ENCODE peak calls at places on chromosomes 1 and 21, in nine cellular contexts. One of them, this sample, is unnamed.

GRCh38 chr1:157490337-157491165 is 61.8 kb downstream of the FCRL5 start:
- DNase-seq in left cardiac atrium: peak
- DNase-seq in RPMI8226: peak
- DNase-seq in stimulated activated naive CD8-positive, alpha-beta T cell treated with anti-CD3 and anti-CD28 coated beads, Interleukin-15, Interleukin-2, amounts not matched to agents 100 U/mL and 50 U/mL, for 24 hours: peak
- DNase-seq in NCI-H1417: peak
- DNase-seq in BE2C: peak
- DNase-seq in dermis microvascular lymphatic vessel endothelial cell: peak
- DNase-seq in HL-60: no peak
- DNase-seq in stomach: peak
- DNase-seq in this sample: peak

GRCh38 chr1:100461222-100461621 is 76.7 kb upstream of the GPR88 start:
- DNase-seq in HL-60: no peak
- DNase-seq in BE2C: peak
- DNase-seq in RPMI8226: no peak
- DNase-seq in NCI-H1417: peak
- DNase-seq in stimulated activated naive CD8-positive, alpha-beta T cell treated with anti-CD3 and anti-CD28 coated beads, Interleukin-15, Interleukin-2, amounts not matched to agents 100 U/mL and 50 U/mL, for 24 hours: no peak
- DNase-seq in stomach: no peak
- DNase-seq in dermis microvascular lymphatic vessel endothelial cell: no peak
- DNase-seq in left cardiac atrium: no peak
- DNase-seq in this sample: no peak

GRCh38 chr1:1924378-1924777 is 5.3 kb upstream of the TMEM52 start:
- DNase-seq in RPMI8226: peak
- DNase-seq in stimulated activated naive CD8-positive, alpha-beta T cell treated with anti-CD3 and anti-CD28 coated beads, Interleukin-15, Interleukin-2, amounts not matched to agents 100 U/mL and 50 U/mL, for 24 hours: no peak
- DNase-seq in stomach: no peak
- DNase-seq in BE2C: no peak
- DNase-seq in HL-60: no peak
- DNase-seq in dermis microvascular lymphatic vessel endothelial cell: no peak
- DNase-seq in NCI-H1417: peak
- DNase-seq in left cardiac atrium: no peak
- DNase-seq in this sample: no peak

GRCh38 chr1:181015258-181015630 is 7.4 kb downstream of the STX6 start:
- DNase-seq in left cardiac atrium: no peak
- DNase-seq in stimulated activated naive CD8-positive, alpha-beta T cell treated with anti-CD3 and anti-CD28 coated beads, Interleukin-15, Interleukin-2, amounts not matched to agents 100 U/mL and 50 U/mL, for 24 hours: no peak
- DNase-seq in HL-60: peak
- DNase-seq in NCI-H1417: no peak
- DNase-seq in dermis microvascular lymphatic vessel endothelial cell: no peak
- DNase-seq in BE2C: no peak
- DNase-seq in stomach: no peak
- DNase-seq in RPMI8226: no peak
- DNase-seq in this sample: no peak

GRCh38 chr1:214280386-214281029 is 451 bp upstream of the SMYD2 start:
- DNase-seq in dermis microvascular lymphatic vessel endothelial cell: peak
- DNase-seq in stimulated activated naive CD8-positive, alpha-beta T cell treated with anti-CD3 and anti-CD28 coated beads, Interleukin-15, Interleukin-2, amounts not matched to agents 100 U/mL and 50 U/mL, for 24 hours: peak
- DNase-seq in stomach: peak
- DNase-seq in RPMI8226: peak
- DNase-seq in NCI-H1417: peak
- DNase-seq in HL-60: peak
- DNase-seq in BE2C: no peak
- DNase-seq in left cardiac atrium: peak
- DNase-seq in this sample: no peak

GRCh38 chr1:227766015-227766634 is 30.9 kb downstream of the SNAP47 start:
- DNase-seq in stomach: peak
- DNase-seq in HL-60: peak
- DNase-seq in stimulated activated naive CD8-positive, alpha-beta T cell treated with anti-CD3 and anti-CD28 coated beads, Interleukin-15, Interleukin-2, amounts not matched to agents 100 U/mL and 50 U/mL, for 24 hours: peak
- DNase-seq in NCI-H1417: peak
- DNase-seq in RPMI8226: no peak
- DNase-seq in BE2C: no peak
- DNase-seq in left cardiac atrium: no peak
- DNase-seq in dermis microvascular lymphatic vessel endothelial cell: no peak
- DNase-seq in this sample: peak

GRCh38 chr21:44870748-44871495 is 2.6 kb downstream of the PTTG1IP start:
- DNase-seq in BE2C: no peak
- DNase-seq in left cardiac atrium: peak
- DNase-seq in stomach: peak
- DNase-seq in HL-60: no peak
- DNase-seq in RPMI8226: no peak
- DNase-seq in dermis microvascular lymphatic vessel endothelial cell: peak
- DNase-seq in stimulated activated naive CD8-positive, alpha-beta T cell treated with anti-CD3 and anti-CD28 coated beads, Interleukin-15, Interleukin-2, amounts not matched to agents 100 U/mL and 50 U/mL, for 24 hours: no peak
- DNase-seq in NCI-H1417: no peak
- DNase-seq in this sample: no peak

GRCh38 chr1:70504176-70504820 is 93.2 kb downstream of the CTH start:
- DNase-seq in BE2C: peak
- DNase-seq in RPMI8226: no peak
- DNase-seq in NCI-H1417: no peak
- DNase-seq in stomach: no peak
- DNase-seq in left cardiac atrium: no peak
- DNase-seq in stimulated activated naive CD8-positive, alpha-beta T cell treated with anti-CD3 and anti-CD28 coated beads, Interleukin-15, Interleukin-2, amounts not matched to agents 100 U/mL and 50 U/mL, for 24 hours: no peak
- DNase-seq in HL-60: no peak
- DNase-seq in dermis microvascular lymphatic vessel endothelial cell: no peak
- DNase-seq in this sample: no peak

GRCh38 chr21:35011681-35012080 is 37.4 kb downstream of the RUNX1 start:
- DNase-seq in stimulated activated naive CD8-positive, alpha-beta T cell treated with anti-CD3 and anti-CD28 coated beads, Interleukin-15, Interleukin-2, amounts not matched to agents 100 U/mL and 50 U/mL, for 24 hours: no peak
- DNase-seq in dermis microvascular lymphatic vessel endothelial cell: no peak
- DNase-seq in HL-60: no peak
- DNase-seq in NCI-H1417: no peak
- DNase-seq in RPMI8226: no peak
- DNase-seq in left cardiac atrium: no peak
- DNase-seq in stomach: no peak
- DNase-seq in BE2C: no peak
- DNase-seq in this sample: no peak

GRCh38 chr1:19477284-19478240 is 7.8 kb downstream of the CAPZB start:
- DNase-seq in stimulated activated naive CD8-positive, alpha-beta T cell treated with anti-CD3 and anti-CD28 coated beads, Interleukin-15, Interleukin-2, amounts not matched to agents 100 U/mL and 50 U/mL, for 24 hours: peak
- DNase-seq in HL-60: no peak
- DNase-seq in stomach: no peak
- DNase-seq in RPMI8226: no peak
- DNase-seq in NCI-H1417: no peak
- DNase-seq in BE2C: no peak
- DNase-seq in left cardiac atrium: peak
- DNase-seq in dermis microvascular lymphatic vessel endothelial cell: peak
- DNase-seq in this sample: peak

GRCh38 chr1:240658312-240658975 is 46.5 kb upstream of the GREM2 start:
- DNase-seq in HL-60: no peak
- DNase-seq in stimulated activated naive CD8-positive, alpha-beta T cell treated with anti-CD3 and anti-CD28 coated beads, Interleukin-15, Interleukin-2, amounts not matched to agents 100 U/mL and 50 U/mL, for 24 hours: no peak
- DNase-seq in stomach: no peak
- DNase-seq in RPMI8226: no peak
- DNase-seq in left cardiac atrium: no peak
- DNase-seq in NCI-H1417: no peak
- DNase-seq in dermis microvascular lymphatic vessel endothelial cell: no peak
- DNase-seq in BE2C: no peak
- DNase-seq in this sample: no peak

GRCh38 chr1:228309548-228310067 is 97.0 kb downstream of the TRIM11 start:
- DNase-seq in HL-60: no peak
- DNase-seq in stomach: peak
- DNase-seq in dermis microvascular lymphatic vessel endothelial cell: no peak
- DNase-seq in BE2C: no peak
- DNase-seq in stimulated activated naive CD8-positive, alpha-beta T cell treated with anti-CD3 and anti-CD28 coated beads, Interleukin-15, Interleukin-2, amounts not matched to agents 100 U/mL and 50 U/mL, for 24 hours: no peak
- DNase-seq in RPMI8226: no peak
- DNase-seq in left cardiac atrium: no peak
- DNase-seq in NCI-H1417: no peak
- DNase-seq in this sample: peak

GRCh38 chr1:31801450-31801849 is 14.4 kb downstream of the SPOCD1 start:
- DNase-seq in RPMI8226: peak
- DNase-seq in HL-60: no peak
- DNase-seq in dermis microvascular lymphatic vessel endothelial cell: no peak
- DNase-seq in stimulated activated naive CD8-positive, alpha-beta T cell treated with anti-CD3 and anti-CD28 coated beads, Interleukin-15, Interleukin-2, amounts not matched to agents 100 U/mL and 50 U/mL, for 24 hours: no peak
- DNase-seq in NCI-H1417: no peak
- DNase-seq in BE2C: no peak
- DNase-seq in stomach: no peak
- DNase-seq in left cardiac atrium: no peak
- DNase-seq in this sample: no peak

GRCh38 chr1:245213066-245213465 is 58.3 kb downstream of the KIF26B start:
- DNase-seq in left cardiac atrium: no peak
- DNase-seq in RPMI8226: no peak
- DNase-seq in NCI-H1417: peak
- DNase-seq in HL-60: no peak
- DNase-seq in stomach: no peak
- DNase-seq in stimulated activated naive CD8-positive, alpha-beta T cell treated with anti-CD3 and anti-CD28 coated beads, Interleukin-15, Interleukin-2, amounts not matched to agents 100 U/mL and 50 U/mL, for 24 hours: no peak
- DNase-seq in dermis microvascular lymphatic vessel endothelial cell: no peak
- DNase-seq in BE2C: no peak
- DNase-seq in this sample: no peak

GRCh38 chr1:86245566-86246190 is 89.1 kb upstream of the COL24A1 start:
- DNase-seq in stomach: no peak
- DNase-seq in dermis microvascular lymphatic vessel endothelial cell: no peak
- DNase-seq in left cardiac atrium: no peak
- DNase-seq in HL-60: no peak
- DNase-seq in NCI-H1417: no peak
- DNase-seq in stimulated activated naive CD8-positive, alpha-beta T cell treated with anti-CD3 and anti-CD28 coated beads, Interleukin-15, Interleukin-2, amounts not matched to agents 100 U/mL and 50 U/mL, for 24 hours: no peak
- DNase-seq in RPMI8226: no peak
- DNase-seq in BE2C: no peak
- DNase-seq in this sample: no peak

GRCh38 chr1:93625582-93626327 is 55.9 kb downstream of the BCAR3 start:
- DNase-seq in HL-60: no peak
- DNase-seq in RPMI8226: no peak
- DNase-seq in stomach: no peak
- DNase-seq in NCI-H1417: peak
- DNase-seq in BE2C: peak
- DNase-seq in stimulated activated naive CD8-positive, alpha-beta T cell treated with anti-CD3 and anti-CD28 coated beads, Interleukin-15, Interleukin-2, amounts not matched to agents 100 U/mL and 50 U/mL, for 24 hours: no peak
- DNase-seq in left cardiac atrium: peak
- DNase-seq in dermis microvascular lymphatic vessel endothelial cell: peak
- DNase-seq in this sample: no peak

GRCh38 chr1:234091065-234091401 is 186.6 kb downstream of the SLC35F3 start:
- DNase-seq in NCI-H1417: no peak
- DNase-seq in stomach: no peak
- DNase-seq in stimulated activated naive CD8-positive, alpha-beta T cell treated with anti-CD3 and anti-CD28 coated beads, Interleukin-15, Interleukin-2, amounts not matched to agents 100 U/mL and 50 U/mL, for 24 hours: no peak
- DNase-seq in BE2C: no peak
- DNase-seq in dermis microvascular lymphatic vessel endothelial cell: no peak
- DNase-seq in HL-60: no peak
- DNase-seq in RPMI8226: no peak
- DNase-seq in left cardiac atrium: no peak
- DNase-seq in this sample: no peak

GRCh38 chr1:26388791-26389445 is 16.4 kb upstream of the ZNF683 start:
- DNase-seq in left cardiac atrium: no peak
- DNase-seq in RPMI8226: no peak
- DNase-seq in HL-60: no peak
- DNase-seq in dermis microvascular lymphatic vessel endothelial cell: no peak
- DNase-seq in stomach: no peak
- DNase-seq in stimulated activated naive CD8-positive, alpha-beta T cell treated with anti-CD3 and anti-CD28 coated beads, Interleukin-15, Interleukin-2, amounts not matched to agents 100 U/mL and 50 U/mL, for 24 hours: no peak
- DNase-seq in BE2C: no peak
- DNase-seq in NCI-H1417: no peak
- DNase-seq in this sample: no peak

GRCh38 chr1:70487910-70488665 is 77.0 kb downstream of the CTH start:
- DNase-seq in stimulated activated naive CD8-positive, alpha-beta T cell treated with anti-CD3 and anti-CD28 coated beads, Interleukin-15, Interleukin-2, amounts not matched to agents 100 U/mL and 50 U/mL, for 24 hours: no peak
- DNase-seq in dermis microvascular lymphatic vessel endothelial cell: peak
- DNase-seq in BE2C: peak
- DNase-seq in RPMI8226: peak
- DNase-seq in NCI-H1417: peak
- DNase-seq in left cardiac atrium: no peak
- DNase-seq in stomach: no peak
- DNase-seq in HL-60: no peak
- DNase-seq in this sample: peak

GRCh38 chr1:92728687-92729086 is 56.2 kb downstream of the EVI5 start:
- DNase-seq in stomach: no peak
- DNase-seq in HL-60: peak
- DNase-seq in left cardiac atrium: no peak
- DNase-seq in BE2C: no peak
- DNase-seq in RPMI8226: no peak
- DNase-seq in NCI-H1417: no peak
- DNase-seq in dermis microvascular lymphatic vessel endothelial cell: no peak
- DNase-seq in stimulated activated naive CD8-positive, alpha-beta T cell treated with anti-CD3 and anti-CD28 coated beads, Interleukin-15, Interleukin-2, amounts not matched to agents 100 U/mL and 50 U/mL, for 24 hours: no peak
- DNase-seq in this sample: no peak